ENCODE peak calls at places on chromosomes 2 and 18, in eight cellular contexts. H is PC-3, Y is AG10803, T is fibroblast of the aortic adventitia, A is right atrium auricular region, I is NB4, Z is astrocyte, B is foreskin fibroblast. D is an unnamed sample.

GRCh38 chr2:42796427-42797248 is 4.3 kb upstream of the HAAO start:
- DNase-seq in H (no peak), A (no peak), B (no peak), Y (no peak), I (no peak), T (no peak), Z (no peak), D (no peak)

GRCh38 chr2:1227289-1227900 is 185.9 kb upstream of the TPO start:
- DNase-seq in B (no peak), T (no peak), Y (no peak), H (no peak), I (no peak), Z (no peak), A (no peak), D (no peak)

GRCh38 chr2:219060821-219061791 is at the start of gene IHH:
- DNase-seq in B (no peak), Z (no peak), Y (no peak), I (peak; percentile 47), T (no peak), A (no peak), H (peak; percentile 21), D (no peak)

GRCh38 chr2:113230531-113230930 is 48.2 kb downstream of the PAX8 start:
- DNase-seq in A (no peak), I (peak; percentile 55), B (no peak), Z (no peak), T (peak; percentile 60), H (no peak), Y (peak; percentile 48), D (no peak)

GRCh38 chr2:193783681-193784080 is 1588.9 kb upstream of the TMEFF2 start:
- DNase-seq in A (no peak), T (peak; percentile 4), Y (no peak), B (no peak), I (no peak), Z (peak; percentile 21), H (no peak), D (peak; percentile 16)

GRCh38 chr2:11953258-11953657 is 206.8 kb downstream of the LPIN1 start:
- DNase-seq in T (no peak), H (no peak), I (no peak), Z (no peak), Y (no peak), A (no peak), B (no peak), D (no peak)

GRCh38 chr2:179579744-179580143 is 281.7 kb downstream of the ZNF385B start:
- DNase-seq in Y (peak; percentile 12), Z (no peak), B (no peak), I (no peak), A (no peak), T (no peak), H (no peak), D (no peak)

GRCh38 chr2:41597672-41598071 is 450.1 kb upstream of the PKDCC start:
- DNase-seq in A (no peak), B (no peak), Z (no peak), T (no peak), I (no peak), Y (no peak), H (no peak), D (no peak)

GRCh38 chr2:46915281-46915810 is at the start of gene MCFD2:
- DNase-seq in Y (peak; percentile 51), I (no peak), H (peak; percentile 20), A (no peak), T (no peak), Z (no peak), B (no peak), D (peak; percentile 32)

GRCh38 chr2:46914578-46915230 is 902 bp downstream of the MCFD2 start:
- DNase-seq in A (no peak), I (peak; percentile 20), Z (no peak), B (no peak), Y (no peak), T (no peak), H (no peak), D (no peak)

GRCh38 chr2:46909771-46910419 is 5.7 kb downstream of the MCFD2 start:
- DNase-seq in A (no peak), T (peak; percentile 74), I (peak; percentile 42), B (peak; percentile 75), Y (peak; percentile 71), Z (peak; percentile 92), H (peak; percentile 90), D (peak; percentile 70)

GRCh38 chr2:46915811-46916630 is 415 bp upstream of the MCFD2 start:
- DNase-seq in I (peak; percentile 94), Y (peak; percentile 89), T (peak; percentile 87), Z (peak; percentile 80), H (peak; percentile 92), B (peak; percentile 90), A (peak; percentile 97), D (peak; percentile 94)

DNA sequence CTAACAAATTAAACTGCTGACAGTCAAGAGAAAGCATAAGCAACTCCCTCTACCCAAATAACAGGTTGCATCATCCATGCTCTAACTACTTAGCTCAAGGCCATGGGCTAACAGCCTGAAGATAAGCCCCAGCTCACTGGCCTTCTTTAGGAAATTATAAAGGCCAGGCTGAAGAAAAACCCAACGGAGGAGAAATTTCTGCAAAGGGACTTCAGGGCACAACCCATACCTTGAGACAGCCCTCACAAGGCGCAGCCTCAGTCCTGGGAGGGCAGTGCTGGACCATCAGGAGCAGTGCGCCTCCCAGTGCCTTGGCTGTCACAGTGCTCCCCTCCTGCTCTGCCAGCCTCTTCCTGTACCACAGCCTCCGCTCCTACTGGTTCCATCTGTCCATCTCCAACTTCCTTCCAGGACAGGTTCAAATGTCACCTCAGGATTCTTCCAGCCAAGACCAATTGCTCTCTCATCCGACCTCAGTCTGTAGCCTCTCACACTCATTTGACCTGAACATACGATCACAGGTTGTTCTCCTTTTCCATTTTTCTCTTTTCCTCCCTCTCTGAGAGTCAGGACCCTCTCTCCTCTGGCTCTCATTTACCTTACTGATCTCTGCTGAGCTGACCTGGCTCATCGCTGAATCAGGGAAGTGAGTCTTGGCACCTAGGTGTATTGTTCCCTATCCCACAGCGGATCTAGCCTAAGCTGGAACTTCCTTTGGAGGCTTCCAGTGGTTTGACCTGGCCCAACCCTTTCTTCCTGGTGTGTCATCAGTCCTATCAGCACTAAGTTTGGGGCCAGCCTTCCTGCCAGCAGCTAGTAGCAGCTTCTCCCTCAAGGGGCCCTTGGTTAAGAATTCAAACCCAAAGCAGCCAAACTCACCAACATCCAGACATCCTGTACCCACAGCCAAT is 1.9 kb downstream of the MCFD2 start:
- DNase-seq in H (peak; percentile 89), Y (peak; percentile 64), Z (peak; percentile 58), T (peak; percentile 75), I (peak; percentile 66), A (peak; percentile 75), B (peak; percentile 74), D (peak; percentile 58)
- TF ChIP-seq CTCF in H (peak; percentile 26), Y (no peak), Z (no peak), T (no peak), I (peak; percentile 25), A (no peak), B (no peak), D (no peak)

DNA sequence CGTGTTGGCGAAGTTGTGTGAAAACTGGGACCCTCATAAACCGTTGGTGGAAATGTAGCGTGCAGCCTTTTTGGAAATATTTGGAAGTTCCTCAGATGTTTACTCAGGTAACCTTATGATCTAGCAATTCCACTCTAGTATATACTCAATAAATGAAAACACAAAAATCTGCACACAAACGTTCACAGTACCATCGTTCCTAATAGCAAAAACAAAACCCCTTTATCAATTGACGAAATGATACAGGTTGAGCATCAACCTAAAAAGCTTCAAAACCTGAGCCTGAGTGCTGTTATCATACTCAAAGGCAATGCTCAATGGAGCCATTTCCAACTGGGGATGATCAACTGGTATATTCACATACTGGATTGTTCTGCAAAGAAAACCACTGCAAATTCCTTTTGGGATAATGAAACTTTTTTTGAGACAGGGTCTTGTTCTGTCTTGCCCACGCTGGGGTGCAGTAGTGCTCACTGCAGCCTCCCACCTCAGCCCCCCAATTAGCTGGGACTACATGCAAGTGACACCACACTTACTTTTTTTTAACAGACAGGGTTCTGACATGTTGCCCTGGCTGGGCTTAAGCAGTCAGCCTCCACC is 777 bp upstream of the C18orf32 start:
- DNase-seq in H (no peak), I (peak; percentile 33), B (no peak), T (peak; percentile 16), Y (no peak), Z (no peak), A (no peak), D (no peak)
- H3K4me3 ChIP-seq in H (peak overlapping the region; percentile 85), I (peak overlapping the region; percentile 73), B (peak overlapping the region; percentile 85), T (peak overlapping the region; percentile 90), Y (peak overlapping the region; percentile 87), Z (peak overlapping the region; percentile 91), A (peak overlapping the region; percentile 89), D (peak overlapping the region; percentile 70)

GRCh38 chr2:75577280-75577679 is 16.5 kb upstream of the EVA1A start:
- DNase-seq in B (no peak), H (peak; percentile 37), Y (no peak), T (no peak), A (no peak), I (no peak), Z (no peak), D (no peak)

GRCh38 chr2:75573145-75573878 is 12.6 kb upstream of the EVA1A start:
- DNase-seq in T (no peak), H (peak; percentile 30), Z (no peak), Y (no peak), B (no peak), I (no peak), A (no peak), D (no peak)

GRCh38 chr2:75571730-75572430 is 11.1 kb upstream of the EVA1A start:
- DNase-seq in I (no peak), Y (no peak), Z (peak; percentile 39), H (peak; percentile 41), T (peak; percentile 29), A (no peak), B (no peak), D (no peak)

GRCh38 chr2:75570948-75571729 is 10.4 kb upstream of the EVA1A start:
- DNase-seq in Z (peak; percentile 78), Y (peak; percentile 31), A (no peak), T (peak; percentile 49), I (no peak), H (peak; percentile 9), B (no peak), D (no peak)

GRCh38 chr2:75574106-75574505 is 13.4 kb upstream of the EVA1A start:
- DNase-seq in Z (no peak), I (no peak), T (peak; percentile 32), H (peak; percentile 37), A (no peak), Y (peak; percentile 46), B (peak; percentile 27), D (no peak)
- TF ChIP-seq CTCF in Z (no peak), I (no peak), T (peak; percentile 8), H (peak; percentile 51), A (no peak), Y (peak; percentile 32), B (peak; percentile 15), D (no peak)

GRCh38 chr2:216012830-216013079 is 596 bp downstream of the MREG start:
- DNase-seq in T (no peak), I (no peak), H (no peak), B (no peak), A (no peak), Y (no peak), Z (no peak), D (no peak)

GRCh38 chr2:216014986-216015385 is 1.6 kb upstream of the MREG start:
- DNase-seq in Z (no peak), I (no peak), T (no peak), A (no peak), H (no peak), B (no peak), Y (no peak), D (no peak)

GRCh38 chr2:216013080-216013909 is at the start of gene MREG:
- DNase-seq in H (peak; percentile 88), A (peak; percentile 69), T (peak; percentile 68), Y (peak; percentile 56), B (peak; percentile 62), I (peak; percentile 86), Z (peak; percentile 26), D (peak; percentile 80)

GRCh38 chr2:216012133-216012829 is 1.1 kb downstream of the MREG start:
- DNase-seq in Y (peak; percentile 58), Z (peak; percentile 83), T (no peak), H (peak; percentile 77), I (no peak), A (no peak), B (peak; percentile 21), D (no peak)

GRCh38 chr2:216014006-216014405 is 655 bp upstream of the MREG start:
- DNase-seq in B (no peak), T (no peak), I (no peak), A (no peak), Y (no peak), H (no peak), Z (no peak), D (no peak)
- H3K4me3 ChIP-seq in B (peak overlapping the region; percentile 77), T (no peak overlapping the region), I (peak overlapping the region; percentile 7), A (no peak overlapping the region), Y (no peak overlapping the region), H (no peak overlapping the region), Z (no peak overlapping the region), D (no peak overlapping the region)

D was measured in fibroblast of pulmonary artery.